ENCODE peak calls at places on chromosomes 11 and 22, in six cellular contexts. G is stomach, H is vagina, S is Peyer's patch, Q is tibial nerve, M is ovary. X is an unnamed sample.

GRCh38 chr22:29707471-29707870 is 12.3 kb upstream of the CABP7 start:
- DNase-seq in G (no peak), H (no peak), S (no peak), Q (no peak), M (no peak), X (no peak)

GRCh38 chr22:26718905-26719304 is 61.5 kb downstream of the MIAT start:
- DNase-seq in G (no peak), H (no peak), S (no peak), Q (no peak), M (no peak), X (peak; percentile 86)

GRCh38 chr22:24178502-24179440 is 2.5 kb upstream of the SUSD2 start:
- DNase-seq in G (no peak), H (no peak), S (no peak), Q (no peak), M (no peak), X (no peak)

GRCh38 chr11:22581354-22581753 is 44.3 kb downstream of the FANCF start:
- DNase-seq in G (no peak), H (no peak), S (no peak), Q (no peak), M (no peak), X (no peak)

GRCh38 chr22:39254789-39255298 is 10.1 kb upstream of the PDGFB start:
- DNase-seq in G (no peak), H (no peak), S (no peak), Q (no peak), M (no peak), X (no peak)

GRCh38 chr22:17952273-17952801 is 72.0 kb downstream of the MICAL3 start:
- DNase-seq in G (no peak), H (no peak), S (no peak), Q (no peak), M (no peak), X (peak; percentile 83)

GRCh38 chr11:61973603-61974162 is 6.2 kb upstream of the FTH1 start:
- DNase-seq in G (no peak), H (no peak), S (peak; percentile 52), Q (no peak), M (peak; percentile 50), X (peak; percentile 67)

GRCh38 chr11:66891849-66892660 is 35.2 kb downstream of the LRFN4 start:
- DNase-seq in G (peak; percentile 70), H (no peak), S (peak; percentile 84), Q (no peak), M (no peak), X (peak; percentile 22)

GRCh38 chr11:79514269-79514668 is 73.4 kb upstream of the TENM4 start:
- DNase-seq in G (no peak), H (no peak), S (no peak), Q (no peak), M (no peak), X (no peak)

GRCh38 chr11:83721286-83721685 is 435.1 kb upstream of the CCDC90B start:
- DNase-seq in G (no peak), H (no peak), S (no peak), Q (no peak), M (no peak), X (peak; percentile 23)

GRCh38 chr11:87223816-87224215 is 186.1 kb downstream of the TMEM135 start:
- DNase-seq in G (no peak), H (no peak), S (no peak), Q (no peak), M (no peak), X (no peak)

GRCh38 chr22:28268176-28268575 is 349.1 kb upstream of the PITPNB start:
- DNase-seq in G (no peak), H (no peak), S (no peak), Q (no peak), M (no peak), X (peak; percentile 68)

GRCh38 chr22:49930596-49931412 is 12.4 kb downstream of the CRELD2 start:
- DNase-seq in G (peak; percentile 87), H (no peak), S (peak; percentile 93), Q (peak; percentile 61), M (no peak), X (peak; percentile 91)

GRCh38 chr11:121895919-121896318 is 220.1 kb downstream of the BLID start:
- DNase-seq in G (no peak), H (no peak), S (no peak), Q (no peak), M (no peak), X (no peak)

GRCh38 chr11:94107363-94107762 is 21.3 kb upstream of the PANX1 start:
- DNase-seq in G (no peak), H (no peak), S (no peak), Q (no peak), M (no peak), X (no peak)

GRCh38 chr11:26087095-26087935 is 244.6 kb upstream of the ANO3 start:
- DNase-seq in G (no peak), H (no peak), S (no peak), Q (no peak), M (no peak), X (no peak)
- TF ChIP-seq POLR2A in G (no peak), H (no peak), S (no peak), Q (no peak), M (no peak), X (no peak)

GRCh38 chr11:120403966-120404365 is 67.8 kb downstream of the ARHGEF12 start:
- DNase-seq in G (no peak), H (no peak), S (no peak), Q (no peak), M (no peak), X (no peak)

GRCh38 chr11:120400564-120401364 is 64.6 kb downstream of the ARHGEF12 start:
- DNase-seq in G (no peak), H (no peak), S (peak; percentile 64), Q (no peak), M (no peak), X (no peak)

GRCh38 chr11:120404495-120404894 is 68.3 kb downstream of the ARHGEF12 start:
- DNase-seq in G (no peak), H (no peak), S (no peak), Q (no peak), M (no peak), X (no peak)

GRCh38 chr11:120399312-120399711 is 63.1 kb downstream of the ARHGEF12 start:
- DNase-seq in G (no peak), H (no peak), S (no peak), Q (no peak), M (no peak), X (no peak)

GRCh38 chr11:120401506-120401905 is 65.3 kb downstream of the ARHGEF12 start:
- DNase-seq in G (no peak), H (no peak), S (no peak), Q (no peak), M (no peak), X (no peak)
- H3K4me3 ChIP-seq in G (no peak overlapping the region), H (no peak overlapping the region), S (no peak overlapping the region), Q (no peak overlapping the region), M (no peak overlapping the region), X (no peak overlapping the region)

DNA sequence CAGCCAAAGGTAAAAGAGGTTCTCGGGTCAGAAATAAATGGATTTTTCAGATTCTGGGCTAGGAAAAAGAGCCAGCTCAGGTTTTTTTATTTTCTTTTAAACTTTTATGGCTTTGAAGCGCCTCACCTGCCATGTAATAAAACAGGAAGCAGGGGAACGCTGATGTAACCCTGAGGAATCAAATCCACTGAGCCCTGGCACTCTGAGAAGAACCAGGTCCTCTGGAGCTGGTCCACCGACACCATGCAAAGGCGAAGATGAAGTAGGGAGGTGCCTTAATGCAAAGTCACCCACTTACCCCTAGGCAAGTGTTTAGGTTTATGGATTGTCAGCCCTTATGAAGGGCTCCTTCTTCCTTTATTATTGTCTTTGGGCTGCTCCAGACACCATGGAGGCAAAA is 1.6 kb downstream of the PAMR1 start:
- DNase-seq in G (no peak), H (no peak), S (no peak), Q (no peak), M (no peak), X (no peak)
- TF ChIP-seq POLR2A in G (no peak), H (no peak), S (no peak), Q (no peak), M (no peak), X (no peak)

GRCh38 chr11:118144869-118145268 is 7.8 kb downstream of the SCN4B start:
- DNase-seq in G (no peak), H (no peak), S (no peak), Q (no peak), M (no peak), X (no peak)

GRCh38 chr11:118145285-118146227 is 7.1 kb downstream of the SCN4B start:
- DNase-seq in G (peak; percentile 93), H (no peak), S (peak; percentile 96), Q (peak; percentile 70), M (peak; percentile 84), X (peak; percentile 93)

GRCh38 chr11:118142809-118143208 is 9.8 kb downstream of the SCN4B start:
- DNase-seq in G (no peak), H (no peak), S (peak; percentile 60), Q (no peak), M (no peak), X (no peak)

GRCh38 chr11:118143661-118144185 is 8.9 kb downstream of the SCN4B start:
- DNase-seq in G (no peak), H (no peak), S (no peak), Q (no peak), M (no peak), X (no peak)

DNA sequence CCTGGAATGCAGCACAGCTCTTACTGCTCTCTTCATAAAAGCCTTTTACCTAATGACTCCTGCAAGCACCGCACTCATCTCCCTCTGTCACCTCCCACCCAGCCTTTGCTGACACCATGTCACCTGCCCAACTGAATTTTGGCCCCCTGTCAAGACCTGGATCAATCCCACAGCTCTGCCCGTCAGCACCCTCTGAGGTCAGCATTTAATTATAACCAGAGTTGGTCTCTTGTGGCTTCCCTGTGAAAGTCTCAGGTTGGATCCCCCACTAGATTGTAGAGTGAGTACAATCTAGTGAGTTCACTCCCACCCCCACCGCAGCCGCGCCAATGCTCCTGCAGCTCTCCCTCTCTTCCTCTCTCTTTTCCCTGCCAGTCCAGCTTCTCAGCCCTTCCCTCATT is 8.3 kb downstream of the SCN4B start:
- DNase-seq in G (no peak), H (no peak), S (no peak), Q (no peak), M (no peak), X (no peak)
- H3K4me3 ChIP-seq in G (no peak overlapping the region), H (no peak overlapping the region), S (no peak overlapping the region), Q (no peak overlapping the region), M (no peak overlapping the region), X (no peak overlapping the region)

GRCh38 chr11:12066056-12066798 is 44.2 kb upstream of the MICAL2 start:
- DNase-seq in G (no peak), H (no peak), S (peak; percentile 79), Q (no peak), M (no peak), X (peak; percentile 9)

GRCh38 chr11:12064136-12064953 is 46.0 kb upstream of the MICAL2 start:
- DNase-seq in G (no peak), H (no peak), S (no peak), Q (no peak), M (no peak), X (no peak)

GRCh38 chr11:12064954-12065280 is 45.5 kb upstream of the MICAL2 start:
- DNase-seq in G (no peak), H (no peak), S (no peak), Q (no peak), M (no peak), X (no peak)

GRCh38 chr11:12069053-12069676 is 41.2 kb upstream of the MICAL2 start:
- DNase-seq in G (no peak), H (no peak), S (peak; percentile 44), Q (no peak), M (no peak), X (no peak)

GRCh38 chr11:12066799-12067508 is 43.4 kb upstream of the MICAL2 start:
- DNase-seq in G (no peak), H (no peak), S (peak; percentile 54), Q (no peak), M (no peak), X (peak; percentile 60)
- TF ChIP-seq POLR2A in G (no peak), H (no peak), S (no peak), Q (no peak), M (no peak), X (no peak)

GRCh38 chr11:65833297-65834030 is at the start of gene SNX32:
- DNase-seq in G (peak; percentile 96), H (no peak), S (peak; percentile 98), Q (peak; percentile 93), M (peak; percentile 97), X (peak; percentile 96)
- H3K4me3 ChIP-seq in G (peak within 1 kb of the TSS; percentile 63), H (peak within 1 kb of the TSS; percentile 82), S (peak within 1 kb of the TSS; percentile 60), Q (peak within 1 kb of the TSS; percentile 62), M (peak within 1 kb of the TSS; percentile 40), X (peak within 1 kb of the TSS; percentile 45)

X was measured in thyroid gland.